ENCODE peak calls at places on chromosome 14, in seven cellular contexts. One of them, this sample, is unnamed.
A peak's percentile ranks its signal among the peaks of the same experiment; 100 is the strongest.

GRCh38 chr14:88321692-88322504 is 1.2 kb downstream of the KCNK10 start:
- DNase-seq in activated naive CD4-positive, alpha-beta T cell: no peak
- DNase-seq in HFFc6: no peak
- DNase-seq in activated T-helper 1 cell treated with anti-CD3 and anti-CD28 coated beads, Interleukin-2, amount 50 U/mL, for 16 hours: no peak
- DNase-seq in activated T-cell treated with anti-CD3 and anti-CD28 coated beads, Interleukin-2, amount 50 U/mL, for 4 hours: no peak
- DNase-seq in stimulated activated naive CD4-positive, alpha-beta T cell: no peak
- DNase-seq in activated effector memory CD4-positive, alpha-beta T cell treated with Interleukin-2 at 50 U/mL for 16 hours: no peak
- DNase-seq in this sample: no peak

GRCh38 chr14:65100905-65101541 is 1.3 kb downstream of the MAX start:
- DNase-seq in activated naive CD4-positive, alpha-beta T cell: no peak
- DNase-seq in activated T-cell treated with anti-CD3 and anti-CD28 coated beads, Interleukin-2, amount 50 U/mL, for 4 hours: no peak
- DNase-seq in HFFc6: no peak
- DNase-seq in stimulated activated naive CD4-positive, alpha-beta T cell: no peak
- DNase-seq in activated T-helper 1 cell treated with anti-CD3 and anti-CD28 coated beads, Interleukin-2, amount 50 U/mL, for 16 hours: no peak
- DNase-seq in activated effector memory CD4-positive, alpha-beta T cell treated with Interleukin-2 at 50 U/mL for 16 hours: no peak
- DNase-seq in this sample: no peak

GRCh38 chr14:73259837-73260236 is 22.5 kb downstream of the PAPLN start:
- DNase-seq in stimulated activated naive CD4-positive, alpha-beta T cell: no peak
- DNase-seq in activated naive CD4-positive, alpha-beta T cell: no peak
- DNase-seq in activated T-cell treated with anti-CD3 and anti-CD28 coated beads, Interleukin-2, amount 50 U/mL, for 4 hours: no peak
- DNase-seq in activated effector memory CD4-positive, alpha-beta T cell treated with Interleukin-2 at 50 U/mL for 16 hours: no peak
- DNase-seq in activated T-helper 1 cell treated with anti-CD3 and anti-CD28 coated beads, Interleukin-2, amount 50 U/mL, for 16 hours: no peak
- DNase-seq in HFFc6: no peak
- DNase-seq in this sample: no peak

GRCh38 chr14:104676694-104677505 is 12.5 kb upstream of the INF2 start:
- DNase-seq in activated T-cell treated with anti-CD3 and anti-CD28 coated beads, Interleukin-2, amount 50 U/mL, for 4 hours: peak; percentile 52
- DNase-seq in activated naive CD4-positive, alpha-beta T cell: no peak
- DNase-seq in HFFc6: no peak
- DNase-seq in activated T-helper 1 cell treated with anti-CD3 and anti-CD28 coated beads, Interleukin-2, amount 50 U/mL, for 16 hours: peak; percentile 30
- DNase-seq in activated effector memory CD4-positive, alpha-beta T cell treated with Interleukin-2 at 50 U/mL for 16 hours: no peak
- DNase-seq in stimulated activated naive CD4-positive, alpha-beta T cell: peak; percentile 15
- DNase-seq in this sample: no peak

GRCh38 chr14:91882776-91883175 is 15.4 kb upstream of the TC2N start:
- DNase-seq in HFFc6: no peak
- DNase-seq in activated naive CD4-positive, alpha-beta T cell: no peak
- DNase-seq in activated T-helper 1 cell treated with anti-CD3 and anti-CD28 coated beads, Interleukin-2, amount 50 U/mL, for 16 hours: no peak
- DNase-seq in activated effector memory CD4-positive, alpha-beta T cell treated with Interleukin-2 at 50 U/mL for 16 hours: no peak
- DNase-seq in stimulated activated naive CD4-positive, alpha-beta T cell: no peak
- DNase-seq in activated T-cell treated with anti-CD3 and anti-CD28 coated beads, Interleukin-2, amount 50 U/mL, for 4 hours: no peak
- DNase-seq in this sample: no peak

GRCh38 chr14:77041837-77042557 is 13.5 kb upstream of the IRF2BPL start:
- DNase-seq in HFFc6: peak; percentile 82
- DNase-seq in stimulated activated naive CD4-positive, alpha-beta T cell: peak; percentile 9
- DNase-seq in activated T-cell treated with anti-CD3 and anti-CD28 coated beads, Interleukin-2, amount 50 U/mL, for 4 hours: no peak
- DNase-seq in activated naive CD4-positive, alpha-beta T cell: no peak
- DNase-seq in activated effector memory CD4-positive, alpha-beta T cell treated with Interleukin-2 at 50 U/mL for 16 hours: no peak
- DNase-seq in activated T-helper 1 cell treated with anti-CD3 and anti-CD28 coated beads, Interleukin-2, amount 50 U/mL, for 16 hours: no peak
- DNase-seq in this sample: no peak

GRCh38 chr14:29220077-29220476 is 453.5 kb downstream of the FOXG1 start:
- DNase-seq in activated effector memory CD4-positive, alpha-beta T cell treated with Interleukin-2 at 50 U/mL for 16 hours: no peak
- DNase-seq in stimulated activated naive CD4-positive, alpha-beta T cell: no peak
- DNase-seq in activated naive CD4-positive, alpha-beta T cell: no peak
- DNase-seq in activated T-helper 1 cell treated with anti-CD3 and anti-CD28 coated beads, Interleukin-2, amount 50 U/mL, for 16 hours: no peak
- DNase-seq in activated T-cell treated with anti-CD3 and anti-CD28 coated beads, Interleukin-2, amount 50 U/mL, for 4 hours: no peak
- DNase-seq in HFFc6: no peak
- DNase-seq in this sample: no peak

GRCh38 chr14:28754209-28754985 is 12.2 kb upstream of the FOXG1 start:
- DNase-seq in activated T-cell treated with anti-CD3 and anti-CD28 coated beads, Interleukin-2, amount 50 U/mL, for 4 hours: no peak
- DNase-seq in activated naive CD4-positive, alpha-beta T cell: no peak
- DNase-seq in activated effector memory CD4-positive, alpha-beta T cell treated with Interleukin-2 at 50 U/mL for 16 hours: no peak
- DNase-seq in stimulated activated naive CD4-positive, alpha-beta T cell: no peak
- DNase-seq in activated T-helper 1 cell treated with anti-CD3 and anti-CD28 coated beads, Interleukin-2, amount 50 U/mL, for 16 hours: no peak
- DNase-seq in HFFc6: peak; percentile 38
- DNase-seq in this sample: no peak

GRCh38 chr14:35822501-35822900 is 3.6 kb upstream of the BRMS1L start:
- DNase-seq in stimulated activated naive CD4-positive, alpha-beta T cell: no peak
- DNase-seq in activated T-helper 1 cell treated with anti-CD3 and anti-CD28 coated beads, Interleukin-2, amount 50 U/mL, for 16 hours: no peak
- DNase-seq in activated T-cell treated with anti-CD3 and anti-CD28 coated beads, Interleukin-2, amount 50 U/mL, for 4 hours: no peak
- DNase-seq in activated effector memory CD4-positive, alpha-beta T cell treated with Interleukin-2 at 50 U/mL for 16 hours: no peak
- DNase-seq in HFFc6: no peak
- DNase-seq in activated naive CD4-positive, alpha-beta T cell: no peak
- DNase-seq in this sample: no peak

GRCh38 chr14:91237219-91237618 is 7.3 kb downstream of the GPR68 start:
- DNase-seq in stimulated activated naive CD4-positive, alpha-beta T cell: no peak
- DNase-seq in HFFc6: peak; percentile 82
- DNase-seq in activated T-cell treated with anti-CD3 and anti-CD28 coated beads, Interleukin-2, amount 50 U/mL, for 4 hours: no peak
- DNase-seq in activated T-helper 1 cell treated with anti-CD3 and anti-CD28 coated beads, Interleukin-2, amount 50 U/mL, for 16 hours: no peak
- DNase-seq in activated effector memory CD4-positive, alpha-beta T cell treated with Interleukin-2 at 50 U/mL for 16 hours: no peak
- DNase-seq in activated naive CD4-positive, alpha-beta T cell: no peak
- DNase-seq in this sample: no peak

GRCh38 chr14:24890716-24891115 is 159.2 kb downstream of the STXBP6 start:
- DNase-seq in activated naive CD4-positive, alpha-beta T cell: no peak
- DNase-seq in HFFc6: no peak
- DNase-seq in activated effector memory CD4-positive, alpha-beta T cell treated with Interleukin-2 at 50 U/mL for 16 hours: no peak
- DNase-seq in activated T-cell treated with anti-CD3 and anti-CD28 coated beads, Interleukin-2, amount 50 U/mL, for 4 hours: no peak
- DNase-seq in activated T-helper 1 cell treated with anti-CD3 and anti-CD28 coated beads, Interleukin-2, amount 50 U/mL, for 16 hours: no peak
- DNase-seq in stimulated activated naive CD4-positive, alpha-beta T cell: no peak
- DNase-seq in this sample: no peak

GRCh38 chr14:23443411-23443812 is 8.0 kb upstream of the MYH7 start:
- DNase-seq in activated naive CD4-positive, alpha-beta T cell: no peak
- DNase-seq in stimulated activated naive CD4-positive, alpha-beta T cell: no peak
- DNase-seq in activated T-helper 1 cell treated with anti-CD3 and anti-CD28 coated beads, Interleukin-2, amount 50 U/mL, for 16 hours: no peak
- DNase-seq in HFFc6: no peak
- DNase-seq in activated effector memory CD4-positive, alpha-beta T cell treated with Interleukin-2 at 50 U/mL for 16 hours: no peak
- DNase-seq in activated T-cell treated with anti-CD3 and anti-CD28 coated beads, Interleukin-2, amount 50 U/mL, for 4 hours: no peak
- DNase-seq in this sample: no peak

GRCh38 chr14:23307687-23308644 is 1.3 kb downstream of the BCL2L2 start:
- DNase-seq in activated naive CD4-positive, alpha-beta T cell: no peak
- DNase-seq in activated T-cell treated with anti-CD3 and anti-CD28 coated beads, Interleukin-2, amount 50 U/mL, for 4 hours: no peak
- DNase-seq in stimulated activated naive CD4-positive, alpha-beta T cell: no peak
- DNase-seq in activated effector memory CD4-positive, alpha-beta T cell treated with Interleukin-2 at 50 U/mL for 16 hours: no peak
- DNase-seq in activated T-helper 1 cell treated with anti-CD3 and anti-CD28 coated beads, Interleukin-2, amount 50 U/mL, for 16 hours: no peak
- DNase-seq in HFFc6: no peak
- DNase-seq in this sample: no peak

GRCh38 chr14:73393375-73393774 is 65.0 kb downstream of the NUMB start:
- DNase-seq in activated T-cell treated with anti-CD3 and anti-CD28 coated beads, Interleukin-2, amount 50 U/mL, for 4 hours: no peak
- DNase-seq in stimulated activated naive CD4-positive, alpha-beta T cell: no peak
- DNase-seq in activated T-helper 1 cell treated with anti-CD3 and anti-CD28 coated beads, Interleukin-2, amount 50 U/mL, for 16 hours: no peak
- DNase-seq in HFFc6: no peak
- DNase-seq in activated effector memory CD4-positive, alpha-beta T cell treated with Interleukin-2 at 50 U/mL for 16 hours: no peak
- DNase-seq in activated naive CD4-positive, alpha-beta T cell: no peak
- DNase-seq in this sample: no peak

GRCh38 chr14:56805992-56806737 is 4.1 kb downstream of the OTX2 start:
- DNase-seq in HFFc6: no peak
- DNase-seq in activated naive CD4-positive, alpha-beta T cell: no peak
- DNase-seq in activated T-helper 1 cell treated with anti-CD3 and anti-CD28 coated beads, Interleukin-2, amount 50 U/mL, for 16 hours: no peak
- DNase-seq in activated effector memory CD4-positive, alpha-beta T cell treated with Interleukin-2 at 50 U/mL for 16 hours: no peak
- DNase-seq in activated T-cell treated with anti-CD3 and anti-CD28 coated beads, Interleukin-2, amount 50 U/mL, for 4 hours: no peak
- DNase-seq in stimulated activated naive CD4-positive, alpha-beta T cell: no peak
- DNase-seq in this sample: no peak

GRCh38 chr14:89911018-89911919 is 43.3 kb downstream of the EFCAB11 start:
- DNase-seq in stimulated activated naive CD4-positive, alpha-beta T cell: no peak
- DNase-seq in activated effector memory CD4-positive, alpha-beta T cell treated with Interleukin-2 at 50 U/mL for 16 hours: no peak
- DNase-seq in activated naive CD4-positive, alpha-beta T cell: no peak
- DNase-seq in HFFc6: peak; percentile 38
- DNase-seq in activated T-helper 1 cell treated with anti-CD3 and anti-CD28 coated beads, Interleukin-2, amount 50 U/mL, for 16 hours: no peak
- DNase-seq in activated T-cell treated with anti-CD3 and anti-CD28 coated beads, Interleukin-2, amount 50 U/mL, for 4 hours: no peak
- DNase-seq in this sample: peak; percentile 52

GRCh38 chr14:72443991-72444431 is 449.9 kb downstream of the DPF3 start:
- DNase-seq in activated effector memory CD4-positive, alpha-beta T cell treated with Interleukin-2 at 50 U/mL for 16 hours: peak; percentile 12
- DNase-seq in activated T-helper 1 cell treated with anti-CD3 and anti-CD28 coated beads, Interleukin-2, amount 50 U/mL, for 16 hours: no peak
- DNase-seq in activated naive CD4-positive, alpha-beta T cell: no peak
- DNase-seq in HFFc6: no peak
- DNase-seq in activated T-cell treated with anti-CD3 and anti-CD28 coated beads, Interleukin-2, amount 50 U/mL, for 4 hours: peak; percentile 11
- DNase-seq in stimulated activated naive CD4-positive, alpha-beta T cell: no peak
- DNase-seq in this sample: no peak